ENCODE peak calls at places on chromosomes 16 and 17, in six cellular contexts. One of them, this sample, is unnamed. For H3K36me3, H3K4me1 and H3K27me3, the result is how much of the 10 kb centered on the place peaks cover.

GRCh38 chr17:42409467-42410351 is 13.3 kb downstream of the CAVIN1 start:
- DNase-seq in Peyer's patch: no peak
- DNase-seq in hepatocyte: peak
- DNase-seq in ovary: peak
- DNase-seq in pancreas: no peak
- DNase-seq in GM23338: no peak
- DNase-seq in this sample: no peak

GRCh38 chr17:694239-694638 is 20.4 kb downstream of the VPS53 start:
- DNase-seq in ovary: no peak
- DNase-seq in Peyer's patch: no peak
- DNase-seq in GM23338: no peak
- DNase-seq in hepatocyte: peak
- DNase-seq in pancreas: no peak
- DNase-seq in this sample: no peak

GRCh38 chr16:49528035-49528434 is 154.4 kb downstream of the C16orf78 start:
- DNase-seq in GM23338: no peak
- DNase-seq in pancreas: no peak
- DNase-seq in hepatocyte: peak
- DNase-seq in Peyer's patch: no peak
- DNase-seq in ovary: no peak
- DNase-seq in this sample: peak

GRCh38 chr16:49890876-49891275 is 35.0 kb upstream of the ZNF423 start:
- DNase-seq in Peyer's patch: no peak
- DNase-seq in GM23338: peak
- DNase-seq in ovary: no peak
- DNase-seq in hepatocyte: peak
- DNase-seq in pancreas: peak
- DNase-seq in this sample: no peak

GRCh38 chr16:77208382-77208781 is 9.2 kb downstream of the SYCE1L start:
- DNase-seq in Peyer's patch: no peak
- DNase-seq in GM23338: no peak
- DNase-seq in hepatocyte: no peak
- DNase-seq in pancreas: no peak
- DNase-seq in ovary: no peak
- DNase-seq in this sample: no peak

GRCh38 chr17:48100591-48101011 is 677 bp downstream of the CBX1 start:
- DNase-seq in Peyer's patch: peak
- DNase-seq in hepatocyte: peak
- DNase-seq in GM23338: peak
- DNase-seq in ovary: peak
- DNase-seq in pancreas: peak
- DNase-seq in this sample: no peak

GRCh38 chr17:74954665-74955421 is 17.7 kb downstream of the HID1 start:
- DNase-seq in hepatocyte: no peak
- DNase-seq in Peyer's patch: no peak
- DNase-seq in pancreas: no peak
- DNase-seq in GM23338: no peak
- DNase-seq in ovary: no peak
- DNase-seq in this sample: no peak

GRCh38 chr16:69311533-69312388 is 611 bp downstream of the VPS4A start:
- DNase-seq in GM23338: peak
- DNase-seq in hepatocyte: peak
- DNase-seq in pancreas: peak
- DNase-seq in Peyer's patch: peak
- DNase-seq in ovary: no peak
- DNase-seq in this sample: no peak

GRCh38 chr16:31348578-31348977 is 6.4 kb upstream of the ITGAX start:
- DNase-seq in ovary: no peak
- DNase-seq in Peyer's patch: no peak
- DNase-seq in GM23338: no peak
- DNase-seq in pancreas: no peak
- DNase-seq in hepatocyte: no peak
- DNase-seq in this sample: no peak

GRCh38 chr16:58196898-58197313 is 1.0 kb downstream of the CSNK2A2 start:
- DNase-seq in hepatocyte: peak
- DNase-seq in GM23338: peak
- DNase-seq in pancreas: no peak
- DNase-seq in ovary: no peak
- DNase-seq in Peyer's patch: no peak
- DNase-seq in this sample: no peak

GRCh38 chr17:39867084-39867890 is 715 bp upstream of the ZPBP2 start:
- DNase-seq in hepatocyte: no peak
- DNase-seq in ovary: no peak
- DNase-seq in GM23338: no peak
- DNase-seq in pancreas: no peak
- DNase-seq in Peyer's patch: peak
- DNase-seq in this sample: peak

GRCh38 chr17:9402590-9403199 is 172.9 kb downstream of the STX8 start:
- DNase-seq in ovary: no peak
- DNase-seq in GM23338: peak
- DNase-seq in pancreas: no peak
- DNase-seq in Peyer's patch: no peak
- DNase-seq in hepatocyte: peak
- DNase-seq in this sample: no peak

GRCh38 chr17:71580220-71580619 is 540.6 kb upstream of the SOX9 start:
- DNase-seq in ovary: no peak
- DNase-seq in GM23338: no peak
- DNase-seq in pancreas: no peak
- DNase-seq in hepatocyte: no peak
- DNase-seq in Peyer's patch: no peak
- DNase-seq in this sample: no peak

GRCh38 chr16:24146523-24146922 is 109.6 kb upstream of the CACNG3 start:
- DNase-seq in ovary: no peak
- DNase-seq in Peyer's patch: no peak
- DNase-seq in pancreas: no peak
- DNase-seq in hepatocyte: peak
- DNase-seq in GM23338: no peak
- DNase-seq in this sample: no peak

GRCh38 chr17:66514227-66514806 is 211.9 kb downstream of the PRKCA start:
- DNase-seq in Peyer's patch: no peak
- DNase-seq in GM23338: no peak
- DNase-seq in pancreas: no peak
- DNase-seq in hepatocyte: no peak
- DNase-seq in ovary: no peak
- DNase-seq in this sample: no peak

GRCh38 chr17:14971054-14971453 is 294.1 kb downstream of the PMP22 start:
- DNase-seq in ovary: no peak
- DNase-seq in GM23338: no peak
- DNase-seq in Peyer's patch: no peak
- DNase-seq in pancreas: no peak
- DNase-seq in hepatocyte: no peak
- DNase-seq in this sample: no peak

GRCh38 chr16:27083861-27084261 is 17.1 kb downstream of the C16orf82 start:
- DNase-seq in GM23338: peak
- DNase-seq in pancreas: no peak
- DNase-seq in Peyer's patch: no peak
- DNase-seq in hepatocyte: no peak
- DNase-seq in ovary: no peak
- DNase-seq in this sample: no peak

GRCh38 chr16:11446566-11447119 is 101.4 kb downstream of the RMI2 start:
- DNase-seq in pancreas: no peak
- DNase-seq in Peyer's patch: no peak
- DNase-seq in hepatocyte: no peak
- DNase-seq in GM23338: no peak
- DNase-seq in ovary: no peak
- DNase-seq in this sample: no peak

DNA sequence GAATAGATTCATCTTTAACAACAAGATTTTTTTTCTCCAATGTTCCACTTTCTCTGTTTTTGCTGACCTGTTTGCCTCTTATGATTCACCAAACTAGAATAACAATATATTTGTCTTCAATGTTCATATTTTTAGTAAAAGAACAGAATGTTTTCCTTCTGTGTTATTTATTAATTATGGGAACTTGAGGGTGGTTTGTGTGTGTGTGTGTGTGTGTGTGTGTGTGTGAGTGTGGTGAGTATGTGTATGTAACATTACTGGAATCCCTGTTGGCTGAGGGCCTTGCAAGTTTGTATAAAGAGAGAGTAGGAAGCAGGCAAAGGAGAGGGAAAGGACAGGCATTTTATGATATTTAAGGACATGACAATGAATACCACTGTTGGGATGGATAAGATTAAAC is 13.8 kb downstream of the STXBP4 start:
- DNase-seq in ovary: peak
- DNase-seq in hepatocyte: no peak
- DNase-seq in Peyer's patch: no peak
- DNase-seq in GM23338: no peak
- DNase-seq in pancreas: no peak
- DNase-seq in this sample: no peak
- H3K36me3 ChIP-seq in ovary: under half
- H3K36me3 ChIP-seq in hepatocyte: under half
- H3K36me3 ChIP-seq in Peyer's patch: under half
- H3K36me3 ChIP-seq in GM23338: under half
- H3K36me3 ChIP-seq in pancreas: under half
- H3K36me3 ChIP-seq in this sample: under half

GRCh38 chr17:31570231-31570630 is 178.8 kb downstream of the RAB11FIP4 start:
- DNase-seq in ovary: no peak
- DNase-seq in GM23338: no peak
- DNase-seq in Peyer's patch: no peak
- DNase-seq in pancreas: no peak
- DNase-seq in hepatocyte: no peak
- DNase-seq in this sample: no peak
- H3K4me1 ChIP-seq in ovary: under half
- H3K4me1 ChIP-seq in GM23338: under half
- H3K4me1 ChIP-seq in Peyer's patch: under half
- H3K4me1 ChIP-seq in pancreas: under half
- H3K4me1 ChIP-seq in hepatocyte: under half
- H3K4me1 ChIP-seq in this sample: under half

DNA sequence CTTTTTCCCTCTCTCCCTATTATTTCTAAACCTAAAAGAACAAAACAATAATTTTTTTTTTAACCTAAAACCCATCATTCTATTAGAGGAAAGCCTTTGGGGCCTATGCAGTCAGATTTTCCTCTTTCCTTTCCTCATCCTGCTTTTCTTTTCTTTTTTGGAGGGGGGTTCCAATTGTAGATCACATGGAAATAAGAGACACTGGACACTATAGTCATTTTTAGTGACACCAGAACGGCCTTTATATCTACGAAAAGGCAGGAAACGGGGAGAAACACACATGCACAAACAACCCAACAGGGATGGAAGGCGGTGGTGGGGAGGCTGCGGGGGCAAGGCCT is 5.1 kb upstream of the ZFHX3 start:
- DNase-seq in hepatocyte: no peak
- DNase-seq in GM23338: no peak
- DNase-seq in ovary: no peak
- DNase-seq in pancreas: no peak
- DNase-seq in Peyer's patch: no peak
- DNase-seq in this sample: no peak
- H3K27me3 ChIP-seq in hepatocyte: under half
- H3K27me3 ChIP-seq in GM23338: half or more
- H3K27me3 ChIP-seq in ovary: under half
- H3K27me3 ChIP-seq in pancreas: under half
- H3K27me3 ChIP-seq in Peyer's patch: under half
- H3K27me3 ChIP-seq in this sample: under half

DNA sequence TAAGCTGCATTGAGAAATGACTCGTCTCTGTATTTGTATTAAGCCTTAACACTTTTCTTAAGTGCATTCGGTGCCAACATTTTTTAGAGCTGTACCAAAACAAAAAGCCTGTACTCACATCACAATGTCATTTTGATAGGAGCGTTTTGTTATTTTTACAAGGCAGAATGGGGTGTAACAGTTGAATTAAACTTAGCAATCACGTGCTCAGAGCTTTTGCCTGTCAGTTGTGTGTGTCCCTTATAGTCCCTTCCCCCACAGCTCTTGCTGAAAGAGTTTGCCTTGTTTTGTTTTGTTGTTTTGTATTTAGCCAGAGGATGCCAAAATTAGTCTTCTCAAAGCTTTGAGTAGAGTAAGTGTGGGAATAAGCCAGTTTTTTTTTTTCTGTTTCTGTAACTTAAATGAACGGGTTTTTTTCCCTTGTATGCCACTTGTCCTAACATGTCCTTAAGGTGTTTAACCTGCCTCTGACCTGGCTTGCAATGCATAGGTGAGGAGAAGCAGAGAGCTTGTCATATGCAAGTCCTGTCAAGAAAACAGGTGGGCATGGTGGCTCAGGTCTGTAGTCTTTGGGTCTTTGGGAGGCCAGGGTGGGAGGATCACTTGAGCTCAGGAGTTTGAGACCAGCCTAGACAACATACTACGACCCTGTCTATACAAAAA is 4.6 kb upstream of the MAPK8IP3 start:
- DNase-seq in Peyer's patch: no peak
- DNase-seq in hepatocyte: no peak
- DNase-seq in ovary: no peak
- DNase-seq in pancreas: no peak
- DNase-seq in GM23338: no peak
- DNase-seq in this sample: no peak
- H3K36me3 ChIP-seq in Peyer's patch: under half
- H3K36me3 ChIP-seq in hepatocyte: under half
- H3K36me3 ChIP-seq in ovary: under half
- H3K36me3 ChIP-seq in pancreas: under half
- H3K36me3 ChIP-seq in GM23338: under half
- H3K36me3 ChIP-seq in this sample: half or more

DNA sequence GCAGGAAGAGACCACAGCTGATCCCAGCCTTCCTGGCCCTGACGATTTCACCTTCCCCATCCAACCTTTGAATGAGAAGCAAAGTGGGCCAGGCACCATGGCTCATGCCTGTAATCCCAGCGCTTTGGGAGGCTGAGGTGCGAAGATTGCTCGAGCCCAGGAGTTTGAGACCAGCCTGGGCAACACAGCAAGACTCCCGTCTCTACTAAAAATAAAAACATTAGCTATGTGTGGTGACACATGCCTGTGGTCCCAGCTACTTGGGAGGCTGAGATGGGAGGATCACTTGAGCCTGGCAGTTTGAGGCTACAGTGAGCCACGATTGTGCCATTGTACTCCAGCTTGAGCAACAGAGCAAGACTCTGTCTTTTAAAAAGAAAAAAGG is 30.9 kb upstream of the SLC38A10 start:
- DNase-seq in hepatocyte: no peak
- DNase-seq in Peyer's patch: no peak
- DNase-seq in GM23338: no peak
- DNase-seq in ovary: no peak
- DNase-seq in pancreas: no peak
- DNase-seq in this sample: no peak
- H3K4me1 ChIP-seq in hepatocyte: under half
- H3K4me1 ChIP-seq in Peyer's patch: under half
- H3K4me1 ChIP-seq in GM23338: under half
- H3K4me1 ChIP-seq in ovary: under half
- H3K4me1 ChIP-seq in pancreas: under half
- H3K4me1 ChIP-seq in this sample: under half

GRCh38 chr17:79535728-79536025 is 75.2 kb downstream of the RBFOX3 start:
- DNase-seq in pancreas: no peak
- DNase-seq in hepatocyte: no peak
- DNase-seq in GM23338: no peak
- DNase-seq in ovary: no peak
- DNase-seq in Peyer's patch: no peak
- DNase-seq in this sample: no peak

GRCh38 chr17:79534851-79535727 is 75.8 kb downstream of the RBFOX3 start:
- DNase-seq in GM23338: no peak
- DNase-seq in Peyer's patch: no peak
- DNase-seq in pancreas: no peak
- DNase-seq in ovary: no peak
- DNase-seq in hepatocyte: no peak
- DNase-seq in this sample: no peak

GRCh38 chr17:79537061-79537460 is 73.8 kb downstream of the RBFOX3 start:
- DNase-seq in Peyer's patch: no peak
- DNase-seq in ovary: no peak
- DNase-seq in pancreas: no peak
- DNase-seq in GM23338: no peak
- DNase-seq in hepatocyte: no peak
- DNase-seq in this sample: no peak

GRCh38 chr17:79537686-79538085 is 73.2 kb downstream of the RBFOX3 start:
- DNase-seq in ovary: no peak
- DNase-seq in hepatocyte: no peak
- DNase-seq in pancreas: no peak
- DNase-seq in GM23338: no peak
- DNase-seq in Peyer's patch: no peak
- DNase-seq in this sample: no peak

GRCh38 chr17:79536212-79536840 is 74.5 kb downstream of the RBFOX3 start:
- DNase-seq in pancreas: no peak
- DNase-seq in ovary: no peak
- DNase-seq in GM23338: no peak
- DNase-seq in hepatocyte: no peak
- DNase-seq in Peyer's patch: no peak
- DNase-seq in this sample: no peak
- H3K27me3 ChIP-seq in pancreas: under half
- H3K27me3 ChIP-seq in ovary: under half
- H3K27me3 ChIP-seq in GM23338: under half
- H3K27me3 ChIP-seq in hepatocyte: under half
- H3K27me3 ChIP-seq in Peyer's patch: under half
- H3K27me3 ChIP-seq in this sample: under half